ENCODE peak calls at places on chromosomes 7 and 10, in five cellular contexts. F is CD8-positive, alpha-beta memory T cell; Q is naive thymus-derived CD4-positive, alpha-beta T cell; P is neural progenitor cell; B is hepatocyte. X is an unnamed sample.

GRCh38 chr7:91242097-91242846 is 22.0 kb upstream of the FZD1 start:
- DNase-seq in P (no peak), Q (no peak), F (no peak), B (no peak), X (no peak)

GRCh38 chr10:123149568-123150228 is 1.8 kb downstream of the HMX2 start:
- DNase-seq in P (peak), F (peak), Q (peak), B (peak), X (no peak)

GRCh38 chr7:23268746-23269145 is 22.2 kb downstream of the GPNMB start:
- DNase-seq in B (no peak), P (no peak), Q (no peak), F (no peak), X (no peak)

GRCh38 chr10:29316308-29317026 is 27.6 kb downstream of the LYZL1 start:
- DNase-seq in F (no peak), B (no peak), Q (no peak), P (no peak), X (no peak)

GRCh38 chr7:103065666-103066065 is 8.9 kb downstream of the FBXL13 start:
- DNase-seq in P (peak), F (peak), Q (no peak), B (peak), X (no peak)

GRCh38 chr10:86775859-86776180 is 19.4 kb downstream of the BMPR1A start:
- DNase-seq in P (no peak), Q (no peak), F (no peak), B (no peak), X (no peak)

GRCh38 chr7:16905300-16906044 is 23.7 kb upstream of the AGR3 start:
- DNase-seq in P (peak), B (peak), F (no peak), Q (no peak), X (no peak)

GRCh38 chr10:60390224-60390626 is 550 bp upstream of the ANK3 start:
- DNase-seq in P (no peak), Q (no peak), F (no peak), B (no peak), X (no peak)

GRCh38 chr10:65891073-65891981 is 1034.5 kb upstream of the LRRTM3 start:
- DNase-seq in Q (no peak), F (no peak), P (no peak), B (peak), X (no peak)

GRCh38 chr10:84244651-84245270 is at the start of gene RGR:
- DNase-seq in Q (no peak), B (no peak), F (no peak), P (peak), X (no peak)

GRCh38 chr10:97494863-97495506 is 3.2 kb downstream of the MMS19 start:
- DNase-seq in F (no peak), Q (peak), B (peak), P (peak), X (peak)

GRCh38 chr7:2688409-2689342 is 674 bp downstream of the AMZ1 start:
- DNase-seq in Q (no peak), P (peak), F (no peak), B (no peak), X (no peak)

GRCh38 chr7:50197547-50197946 is 104.5 kb upstream of the ZPBP start:
- DNase-seq in B (peak), F (no peak), P (no peak), Q (no peak), X (no peak)

GRCh38 chr7:108630002-108630401 is 60.3 kb downstream of the DNAJB9 start:
- DNase-seq in F (no peak), P (no peak), Q (no peak), B (peak), X (no peak)

GRCh38 chr10:119620241-119620753 is 23.5 kb upstream of the TIAL1 start:
- DNase-seq in B (no peak), F (no peak), P (no peak), Q (no peak), X (no peak)

GRCh38 chr10:70430489-70431445 is 10.7 kb downstream of the NODAL start:
- DNase-seq in Q (no peak), F (no peak), P (peak), B (peak), X (no peak)

GRCh38 chr7:74051629-74052410 is 23.8 kb downstream of the ELN start:
- DNase-seq in B (peak), P (peak), F (no peak), Q (no peak), X (no peak)

GRCh38 chr7:134612197-134612596 is 34.5 kb upstream of the BPGM start:
- DNase-seq in Q (no peak), B (no peak), P (no peak), F (no peak), X (no peak)

GRCh38 chr7:84801396-84801795 is 385.5 kb downstream of the SEMA3D start:
- DNase-seq in B (no peak), Q (no peak), P (no peak), F (no peak), X (no peak)

GRCh38 chr10:98267069-98267893 is 713 bp downstream of the LOXL4 start:
- DNase-seq in F (no peak), P (no peak), Q (no peak), B (no peak), X (no peak)

GRCh38 chr10:97895915-97896314 is 46.3 kb downstream of the GOLGA7B start:
- DNase-seq in P (no peak), Q (no peak), F (no peak), B (no peak), X (no peak)

GRCh38 chr7:146090023-146090645 is 26.5 kb upstream of the CNTNAP2 start:
- DNase-seq in B (peak), F (no peak), Q (peak), P (peak), X (peak)

GRCh38 chr7:52017802-52018679 is 701.4 kb upstream of the COBL start:
- DNase-seq in B (peak), F (no peak), Q (no peak), P (peak), X (no peak)

GRCh38 chr10:15348579-15348978 is 22.5 kb downstream of the FAM171A1 start:
- DNase-seq in B (no peak), Q (no peak), P (no peak), F (no peak), X (no peak)

GRCh38 chr10:117546020-117546629 is 3.6 kb downstream of the EMX2 start:
- DNase-seq in B (no peak), F (no peak), Q (no peak), P (no peak), X (no peak)

GRCh38 chr10:117543999-117544728 is 1.6 kb downstream of the EMX2 start:
- DNase-seq in F (no peak), B (no peak), P (peak), Q (no peak), X (no peak)

GRCh38 chr10:117546630-117547300 is 4.2 kb downstream of the EMX2 start:
- DNase-seq in F (no peak), Q (no peak), P (peak), B (no peak), X (no peak)

GRCh38 chr10:117544729-117545140 is 2.2 kb downstream of the EMX2 start:
- DNase-seq in B (no peak), Q (no peak), P (peak), F (no peak), X (no peak)

DNA sequence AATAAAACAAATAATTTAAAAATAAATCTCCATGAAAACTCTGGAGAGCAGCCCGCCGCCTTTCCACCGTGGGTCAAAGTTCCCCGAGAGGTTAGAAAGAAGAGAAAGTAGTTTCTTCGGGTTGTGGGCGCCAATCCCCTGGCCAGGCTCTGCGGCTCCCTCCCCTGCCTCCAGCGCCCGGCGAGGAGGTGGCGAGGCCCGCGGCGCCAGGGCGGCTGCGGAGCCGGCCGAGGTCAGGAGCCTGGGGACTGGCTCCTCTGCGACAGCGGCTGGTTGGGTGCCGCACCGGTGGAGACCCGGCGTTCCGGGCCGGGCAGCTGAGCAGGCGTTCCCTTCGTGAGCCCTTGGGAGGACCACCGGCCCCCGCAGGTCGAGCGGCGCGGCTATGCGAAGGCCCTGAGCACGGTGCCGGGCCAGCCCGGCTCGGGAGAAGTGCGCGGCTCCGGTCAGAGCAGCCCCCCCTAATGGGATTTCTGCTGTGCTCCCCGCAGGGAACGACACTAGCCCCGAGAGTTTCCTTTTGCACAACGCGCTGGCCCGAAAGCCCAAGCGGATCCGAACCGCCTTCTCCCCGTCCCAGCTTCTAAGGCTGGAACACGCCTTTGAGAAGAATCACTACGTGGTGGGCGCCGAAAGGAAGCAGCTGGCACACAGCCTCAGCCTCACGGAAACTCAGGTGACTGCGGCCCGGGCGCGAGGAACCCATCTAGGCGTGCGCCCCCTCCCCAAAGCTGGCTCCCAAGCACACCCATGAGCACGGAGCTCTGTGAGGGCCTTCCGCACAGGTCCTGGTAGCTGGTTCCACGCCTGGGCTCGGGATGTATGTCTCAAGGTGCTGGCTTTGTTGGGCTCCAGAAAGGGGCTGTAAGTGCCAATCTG is 2.8 kb downstream of the EMX2 start:
- DNase-seq in B (no peak), P (peak), F (no peak), Q (no peak), X (no peak)
- H3K27ac ChIP-seq in B (no peak), P (no peak), F (no peak), Q (no peak), X (no peak)

GRCh38 chr7:14195896-14196295 is 206.4 kb upstream of the ETV1 start:
- DNase-seq in F (no peak), Q (no peak), P (no peak), B (no peak), X (no peak)

GRCh38 chr7:14195079-14195478 is 205.6 kb upstream of the ETV1 start:
- DNase-seq in P (peak), Q (no peak), B (no peak), F (no peak), X (no peak)

GRCh38 chr7:14196555-14196954 is 207.1 kb upstream of the ETV1 start:
- DNase-seq in B (no peak), P (no peak), Q (no peak), F (no peak), X (no peak)

GRCh38 chr7:14197280-14197679 is 207.8 kb upstream of the ETV1 start:
- DNase-seq in Q (no peak), P (no peak), B (peak), F (no peak), X (no peak)

GRCh38 chr7:14191686-14192098 is 202.2 kb upstream of the ETV1 start:
- DNase-seq in B (no peak), F (no peak), Q (no peak), P (no peak), X (no peak)
- H3K27ac ChIP-seq in B (no peak), F (no peak), Q (no peak), P (no peak), X (no peak)

GRCh38 chr7:22156205-22156604 is 200.7 kb downstream of the RAPGEF5 start:
- DNase-seq in Q (no peak), P (no peak), F (no peak), B (no peak), X (no peak)
- H3K27ac ChIP-seq in Q (no peak), P (no peak), F (no peak), B (no peak), X (no peak)

DNA sequence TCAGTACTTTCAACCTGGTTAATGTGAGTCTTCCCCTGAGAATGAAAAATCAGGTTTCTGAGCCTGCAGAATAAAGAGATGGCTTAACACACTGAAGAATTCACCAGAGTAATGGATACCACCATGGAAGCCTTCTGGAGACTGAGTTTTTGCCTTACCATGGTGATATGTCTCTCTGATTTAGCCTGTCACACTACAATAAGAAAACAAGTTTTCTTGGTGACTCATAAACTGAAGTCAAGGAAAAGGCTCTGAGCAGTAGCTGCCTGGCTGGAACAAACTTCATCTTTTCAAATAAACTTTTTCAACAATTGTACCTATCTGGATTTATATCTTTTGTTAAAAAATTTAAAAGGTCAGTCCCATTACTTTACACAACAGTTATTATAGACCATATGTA is 229.0 kb downstream of the PRPF18 start:
- DNase-seq in P (no peak), B (no peak), Q (no peak), F (no peak), X (no peak)
- H3K27ac ChIP-seq in P (no peak), B (no peak), Q (no peak), F (no peak), X (no peak)

DNA sequence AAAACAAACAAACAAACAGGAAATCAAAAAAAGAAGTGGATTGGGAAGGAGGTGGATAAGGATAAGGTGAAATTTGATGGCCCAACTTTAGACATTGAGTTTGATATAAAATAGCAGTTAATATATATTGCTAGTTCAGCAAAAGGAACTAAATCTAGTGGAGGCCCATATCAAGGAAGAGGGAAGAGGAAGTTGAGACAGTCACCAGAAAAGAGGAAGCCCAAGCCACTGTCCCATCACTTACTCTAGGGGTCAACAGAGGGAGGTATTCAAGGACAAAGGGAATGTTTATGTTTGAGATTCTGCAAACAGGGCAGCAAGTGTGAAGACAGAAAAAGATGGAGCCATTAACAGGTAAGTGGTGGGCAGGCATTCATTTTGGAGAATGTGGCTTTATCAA is 3.7 kb downstream of the LAMTOR4 start:
- DNase-seq in Q (no peak), B (no peak), P (no peak), F (no peak), X (no peak)
- H3K27ac ChIP-seq in Q (peak), B (no peak), P (no peak), F (no peak), X (no peak)

DNA sequence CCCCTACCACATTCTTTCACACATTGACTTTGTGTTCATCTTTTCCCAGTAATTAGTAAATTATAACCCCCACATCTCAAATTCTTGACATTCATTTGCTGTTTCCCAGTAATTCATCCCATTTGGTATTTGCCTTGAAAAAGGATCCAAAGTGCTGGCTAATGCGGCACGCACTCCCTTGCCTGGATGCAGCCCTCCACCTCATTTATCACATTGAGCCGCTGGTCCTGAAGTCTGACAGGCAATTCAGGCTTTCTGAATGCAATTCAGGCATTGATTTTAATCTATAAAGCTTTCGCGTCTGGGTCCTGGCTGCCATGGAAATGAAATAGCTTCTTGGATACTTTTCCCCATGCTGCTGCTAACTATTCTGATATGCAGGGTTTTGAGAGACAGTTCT is 112.6 kb upstream of the ANKRD1 start:
- DNase-seq in Q (peak), P (no peak), B (no peak), F (no peak), X (no peak)
- H3K27ac ChIP-seq in Q (no peak), P (no peak), B (no peak), F (no peak), X (peak)

GRCh38 chr7:129767120-129768011 is 155.8 kb downstream of the NRF1 start:
- DNase-seq in Q (no peak), F (peak), P (no peak), B (no peak), X (no peak)
- H3K27ac ChIP-seq in Q (no peak), F (peak), P (no peak), B (no peak), X (no peak)